ENCODE peak calls at places on chromosomes 6 and 20, in eight cellular contexts. One of them, this sample, is unnamed.
A peak's percentile ranks its signal among the peaks of the same experiment; 100 is the strongest.

GRCh38 chr6:128463942-128464341 is 56.5 kb downstream of the PTPRK start:
- DNase-seq in A549: no peak
- DNase-seq in GM20000: no peak
- DNase-seq in activated CD4-positive, CD25-positive, alpha-beta regulatory T cell: no peak
- DNase-seq in NCI-H510A treated with DMSO at 0.1 percent for 48 hours: no peak
- DNase-seq in CMK: no peak
- DNase-seq in AG04450: no peak
- DNase-seq in GM18507: no peak
- DNase-seq in this sample: peak; percentile 70

GRCh38 chr6:108884211-108885059 is 36.2 kb downstream of the ARMC2 start:
- DNase-seq in NCI-H510A treated with DMSO at 0.1 percent for 48 hours: no peak
- DNase-seq in A549: no peak
- DNase-seq in AG04450: no peak
- DNase-seq in activated CD4-positive, CD25-positive, alpha-beta regulatory T cell: no peak
- DNase-seq in GM20000: no peak
- DNase-seq in CMK: no peak
- DNase-seq in GM18507: no peak
- DNase-seq in this sample: no peak

GRCh38 chr6:26172496-26172958 is 85.3 kb downstream of the HFE start:
- DNase-seq in A549: no peak
- DNase-seq in CMK: no peak
- DNase-seq in GM20000: no peak
- DNase-seq in NCI-H510A treated with DMSO at 0.1 percent for 48 hours: peak; percentile 50
- DNase-seq in GM18507: no peak
- DNase-seq in activated CD4-positive, CD25-positive, alpha-beta regulatory T cell: no peak
- DNase-seq in AG04450: no peak
- DNase-seq in this sample: peak; percentile 46

GRCh38 chr6:137798846-137799245 is 68.2 kb upstream of the TNFAIP3 start:
- DNase-seq in AG04450: no peak
- DNase-seq in A549: no peak
- DNase-seq in GM20000: no peak
- DNase-seq in NCI-H510A treated with DMSO at 0.1 percent for 48 hours: no peak
- DNase-seq in GM18507: no peak
- DNase-seq in activated CD4-positive, CD25-positive, alpha-beta regulatory T cell: no peak
- DNase-seq in CMK: no peak
- DNase-seq in this sample: peak; percentile 39

GRCh38 chr6:13229205-13230085 is 98.9 kb downstream of the TBC1D7 start:
- DNase-seq in A549: peak; percentile 32
- DNase-seq in activated CD4-positive, CD25-positive, alpha-beta regulatory T cell: no peak
- DNase-seq in GM20000: peak; percentile 70
- DNase-seq in NCI-H510A treated with DMSO at 0.1 percent for 48 hours: no peak
- DNase-seq in GM18507: peak; percentile 65
- DNase-seq in CMK: no peak
- DNase-seq in AG04450: no peak
- DNase-seq in this sample: no peak

GRCh38 chr6:83536034-83536646 is 23.8 kb downstream of the PRSS35 start:
- DNase-seq in CMK: peak; percentile 11
- DNase-seq in A549: peak; percentile 52
- DNase-seq in GM20000: peak; percentile 37
- DNase-seq in NCI-H510A treated with DMSO at 0.1 percent for 48 hours: no peak
- DNase-seq in GM18507: no peak
- DNase-seq in activated CD4-positive, CD25-positive, alpha-beta regulatory T cell: no peak
- DNase-seq in AG04450: no peak
- DNase-seq in this sample: peak; percentile 62

GRCh38 chr20:23889775-23890187 is 10.2 kb upstream of the CST5 start:
- DNase-seq in CMK: peak; percentile 33
- DNase-seq in activated CD4-positive, CD25-positive, alpha-beta regulatory T cell: peak; percentile 6
- DNase-seq in GM20000: peak; percentile 39
- DNase-seq in A549: peak; percentile 68
- DNase-seq in NCI-H510A treated with DMSO at 0.1 percent for 48 hours: peak; percentile 15
- DNase-seq in AG04450: peak; percentile 2
- DNase-seq in GM18507: no peak
- DNase-seq in this sample: peak; percentile 39

GRCh38 chr6:44232676-44233559 is 9.5 kb downstream of the SLC29A1 start:
- DNase-seq in activated CD4-positive, CD25-positive, alpha-beta regulatory T cell: no peak
- DNase-seq in GM20000: no peak
- DNase-seq in GM18507: no peak
- DNase-seq in NCI-H510A treated with DMSO at 0.1 percent for 48 hours: no peak
- DNase-seq in AG04450: no peak
- DNase-seq in A549: no peak
- DNase-seq in CMK: no peak
- DNase-seq in this sample: no peak

GRCh38 chr6:43744931-43745727 is 24.9 kb upstream of the VEGFA start:
- DNase-seq in NCI-H510A treated with DMSO at 0.1 percent for 48 hours: peak; percentile 15
- DNase-seq in activated CD4-positive, CD25-positive, alpha-beta regulatory T cell: no peak
- DNase-seq in GM18507: no peak
- DNase-seq in CMK: no peak
- DNase-seq in A549: no peak
- DNase-seq in AG04450: no peak
- DNase-seq in GM20000: no peak
- DNase-seq in this sample: no peak

GRCh38 chr6:73528897-73529296 is 8.1 kb upstream of the EEF1A1 start:
- DNase-seq in NCI-H510A treated with DMSO at 0.1 percent for 48 hours: no peak
- DNase-seq in A549: no peak
- DNase-seq in activated CD4-positive, CD25-positive, alpha-beta regulatory T cell: no peak
- DNase-seq in AG04450: no peak
- DNase-seq in GM20000: no peak
- DNase-seq in GM18507: no peak
- DNase-seq in CMK: no peak
- DNase-seq in this sample: no peak

GRCh38 chr6:20875369-20875963 is 341.2 kb downstream of the CDKAL1 start:
- DNase-seq in activated CD4-positive, CD25-positive, alpha-beta regulatory T cell: no peak
- DNase-seq in A549: peak; percentile 40
- DNase-seq in AG04450: peak; percentile 18
- DNase-seq in GM18507: no peak
- DNase-seq in NCI-H510A treated with DMSO at 0.1 percent for 48 hours: peak; percentile 76
- DNase-seq in GM20000: no peak
- DNase-seq in CMK: no peak
- DNase-seq in this sample: peak; percentile 68

GRCh38 chr6:87200469-87201174 is 45.3 kb downstream of the ZNF292 start:
- DNase-seq in activated CD4-positive, CD25-positive, alpha-beta regulatory T cell: no peak
- DNase-seq in GM18507: no peak
- DNase-seq in GM20000: no peak
- DNase-seq in A549: no peak
- DNase-seq in NCI-H510A treated with DMSO at 0.1 percent for 48 hours: no peak
- DNase-seq in CMK: no peak
- DNase-seq in AG04450: no peak
- DNase-seq in this sample: peak; percentile 86

GRCh38 chr6:44381739-44382138 is 5.8 kb upstream of the CDC5L start:
- DNase-seq in NCI-H510A treated with DMSO at 0.1 percent for 48 hours: no peak
- DNase-seq in GM18507: no peak
- DNase-seq in CMK: no peak
- DNase-seq in A549: no peak
- DNase-seq in AG04450: no peak
- DNase-seq in activated CD4-positive, CD25-positive, alpha-beta regulatory T cell: no peak
- DNase-seq in GM20000: no peak
- DNase-seq in this sample: peak; percentile 40

GRCh38 chr6:27178860-27179259 is 68.6 kb upstream of the PRSS16 start:
- DNase-seq in CMK: no peak
- DNase-seq in A549: no peak
- DNase-seq in GM20000: no peak
- DNase-seq in GM18507: no peak
- DNase-seq in AG04450: no peak
- DNase-seq in NCI-H510A treated with DMSO at 0.1 percent for 48 hours: no peak
- DNase-seq in activated CD4-positive, CD25-positive, alpha-beta regulatory T cell: no peak
- DNase-seq in this sample: no peak

GRCh38 chr6:113997106-113997505 is 26.2 kb upstream of the HDAC2 start:
- DNase-seq in NCI-H510A treated with DMSO at 0.1 percent for 48 hours: no peak
- DNase-seq in GM18507: no peak
- DNase-seq in A549: peak; percentile 11
- DNase-seq in GM20000: no peak
- DNase-seq in AG04450: peak; percentile 50
- DNase-seq in activated CD4-positive, CD25-positive, alpha-beta regulatory T cell: no peak
- DNase-seq in CMK: no peak
- DNase-seq in this sample: peak; percentile 82

GRCh38 chr6:134701301-134701700 is 248.6 kb downstream of the ALDH8A1 start:
- DNase-seq in GM18507: no peak
- DNase-seq in A549: no peak
- DNase-seq in GM20000: no peak
- DNase-seq in NCI-H510A treated with DMSO at 0.1 percent for 48 hours: peak; percentile 40
- DNase-seq in AG04450: no peak
- DNase-seq in activated CD4-positive, CD25-positive, alpha-beta regulatory T cell: no peak
- DNase-seq in CMK: no peak
- DNase-seq in this sample: no peak

GRCh38 chr20:20060234-20060998 is 8.1 kb downstream of the CFAP61 start:
- DNase-seq in AG04450: no peak
- DNase-seq in A549: no peak
- DNase-seq in activated CD4-positive, CD25-positive, alpha-beta regulatory T cell: no peak
- DNase-seq in CMK: no peak
- DNase-seq in GM18507: no peak
- DNase-seq in GM20000: no peak
- DNase-seq in NCI-H510A treated with DMSO at 0.1 percent for 48 hours: no peak
- DNase-seq in this sample: no peak

GRCh38 chr20:41275181-41275793 is 42.2 kb downstream of the ZHX3 start:
- DNase-seq in GM18507: no peak
- DNase-seq in activated CD4-positive, CD25-positive, alpha-beta regulatory T cell: no peak
- DNase-seq in GM20000: no peak
- DNase-seq in A549: no peak
- DNase-seq in AG04450: peak; percentile 13
- DNase-seq in NCI-H510A treated with DMSO at 0.1 percent for 48 hours: no peak
- DNase-seq in CMK: no peak
- DNase-seq in this sample: peak; percentile 77

GRCh38 chr20:17822039-17822438 is 122.3 kb downstream of the BANF2 start:
- DNase-seq in A549: peak; percentile 51
- DNase-seq in GM18507: no peak
- DNase-seq in CMK: no peak
- DNase-seq in GM20000: no peak
- DNase-seq in activated CD4-positive, CD25-positive, alpha-beta regulatory T cell: no peak
- DNase-seq in NCI-H510A treated with DMSO at 0.1 percent for 48 hours: peak; percentile 57
- DNase-seq in AG04450: peak; percentile 70
- DNase-seq in this sample: peak; percentile 94

GRCh38 chr6:151001387-151002063 is 136.0 kb downstream of the MTHFD1L start:
- DNase-seq in AG04450: no peak
- DNase-seq in NCI-H510A treated with DMSO at 0.1 percent for 48 hours: no peak
- DNase-seq in CMK: no peak
- DNase-seq in GM18507: no peak
- DNase-seq in GM20000: peak; percentile 44
- DNase-seq in A549: no peak
- DNase-seq in activated CD4-positive, CD25-positive, alpha-beta regulatory T cell: no peak
- DNase-seq in this sample: no peak

GRCh38 chr20:1267809-1268374 is 1.8 kb downstream of the SNPH start:
- DNase-seq in GM20000: peak; percentile 2
- DNase-seq in activated CD4-positive, CD25-positive, alpha-beta regulatory T cell: no peak
- DNase-seq in A549: no peak
- DNase-seq in NCI-H510A treated with DMSO at 0.1 percent for 48 hours: no peak
- DNase-seq in AG04450: no peak
- DNase-seq in CMK: no peak
- DNase-seq in GM18507: no peak
- DNase-seq in this sample: no peak

GRCh38 chr6:157218371-157219198 is 104.7 kb downstream of the TMEM242 start:
- DNase-seq in CMK: no peak
- DNase-seq in GM20000: no peak
- DNase-seq in GM18507: no peak
- DNase-seq in A549: no peak
- DNase-seq in NCI-H510A treated with DMSO at 0.1 percent for 48 hours: no peak
- DNase-seq in AG04450: no peak
- DNase-seq in activated CD4-positive, CD25-positive, alpha-beta regulatory T cell: no peak
- DNase-seq in this sample: no peak

GRCh38 chr6:24902782-24903181 is 33.0 kb downstream of the RIPOR2 start:
- DNase-seq in NCI-H510A treated with DMSO at 0.1 percent for 48 hours: no peak
- DNase-seq in GM18507: no peak
- DNase-seq in A549: no peak
- DNase-seq in CMK: no peak
- DNase-seq in GM20000: no peak
- DNase-seq in AG04450: peak; percentile 59
- DNase-seq in activated CD4-positive, CD25-positive, alpha-beta regulatory T cell: no peak
- DNase-seq in this sample: peak; percentile 76

GRCh38 chr6:20034408-20034769 is 177.9 kb downstream of the MBOAT1 start:
- DNase-seq in GM20000: no peak
- DNase-seq in NCI-H510A treated with DMSO at 0.1 percent for 48 hours: no peak
- DNase-seq in CMK: peak; percentile 38
- DNase-seq in A549: no peak
- DNase-seq in AG04450: no peak
- DNase-seq in activated CD4-positive, CD25-positive, alpha-beta regulatory T cell: no peak
- DNase-seq in GM18507: no peak
- DNase-seq in this sample: no peak

GRCh38 chr20:62993856-62994494 is 12.8 kb downstream of the BHLHE23 start:
- DNase-seq in GM18507: no peak
- DNase-seq in A549: no peak
- DNase-seq in NCI-H510A treated with DMSO at 0.1 percent for 48 hours: no peak
- DNase-seq in CMK: no peak
- DNase-seq in activated CD4-positive, CD25-positive, alpha-beta regulatory T cell: no peak
- DNase-seq in AG04450: no peak
- DNase-seq in GM20000: no peak
- DNase-seq in this sample: no peak

GRCh38 chr6:73610444-73611275 is 43.1 kb downstream of the SLC17A5 start:
- DNase-seq in CMK: no peak
- DNase-seq in GM20000: peak; percentile 47
- DNase-seq in GM18507: no peak
- DNase-seq in activated CD4-positive, CD25-positive, alpha-beta regulatory T cell: no peak
- DNase-seq in NCI-H510A treated with DMSO at 0.1 percent for 48 hours: peak; percentile 9
- DNase-seq in A549: peak; percentile 38
- DNase-seq in AG04450: no peak
- DNase-seq in this sample: peak; percentile 46

GRCh38 chr20:37745553-37745952 is 51.7 kb downstream of the CTNNBL1 start:
- DNase-seq in GM18507: no peak
- DNase-seq in A549: no peak
- DNase-seq in AG04450: no peak
- DNase-seq in activated CD4-positive, CD25-positive, alpha-beta regulatory T cell: no peak
- DNase-seq in GM20000: peak; percentile 27
- DNase-seq in NCI-H510A treated with DMSO at 0.1 percent for 48 hours: no peak
- DNase-seq in CMK: no peak
- DNase-seq in this sample: no peak

GRCh38 chr20:64082126-64082638 is 2.0 kb downstream of the LKAAEAR1 start:
- DNase-seq in CMK: peak; percentile 72
- DNase-seq in AG04450: no peak
- DNase-seq in activated CD4-positive, CD25-positive, alpha-beta regulatory T cell: no peak
- DNase-seq in GM20000: no peak
- DNase-seq in NCI-H510A treated with DMSO at 0.1 percent for 48 hours: no peak
- DNase-seq in A549: no peak
- DNase-seq in GM18507: no peak
- DNase-seq in this sample: no peak

GRCh38 chr20:60407011-60407771 is 449.0 kb downstream of the CDH26 start:
- DNase-seq in activated CD4-positive, CD25-positive, alpha-beta regulatory T cell: no peak
- DNase-seq in NCI-H510A treated with DMSO at 0.1 percent for 48 hours: no peak
- DNase-seq in GM18507: no peak
- DNase-seq in CMK: no peak
- DNase-seq in GM20000: no peak
- DNase-seq in A549: no peak
- DNase-seq in AG04450: no peak
- DNase-seq in this sample: no peak

GRCh38 chr6:150018846-150019580 is 6.3 kb downstream of the RAET1L start:
- DNase-seq in A549: no peak
- DNase-seq in CMK: no peak
- DNase-seq in GM20000: no peak
- DNase-seq in activated CD4-positive, CD25-positive, alpha-beta regulatory T cell: no peak
- DNase-seq in AG04450: no peak
- DNase-seq in GM18507: no peak
- DNase-seq in NCI-H510A treated with DMSO at 0.1 percent for 48 hours: no peak
- DNase-seq in this sample: no peak

GRCh38 chr6:13544454-13545186 is 29.8 kb upstream of the SIRT5 start:
- DNase-seq in GM18507: no peak
- DNase-seq in NCI-H510A treated with DMSO at 0.1 percent for 48 hours: no peak
- DNase-seq in CMK: no peak
- DNase-seq in GM20000: no peak
- DNase-seq in AG04450: no peak
- DNase-seq in activated CD4-positive, CD25-positive, alpha-beta regulatory T cell: no peak
- DNase-seq in A549: no peak
- DNase-seq in this sample: no peak

GRCh38 chr20:52192296-52193007 is 873 bp upstream of the ZFP64 start:
- DNase-seq in A549: peak; percentile 79
- DNase-seq in NCI-H510A treated with DMSO at 0.1 percent for 48 hours: peak; percentile 57
- DNase-seq in AG04450: no peak
- DNase-seq in GM20000: peak; percentile 71
- DNase-seq in GM18507: peak; percentile 20
- DNase-seq in CMK: peak; percentile 37
- DNase-seq in activated CD4-positive, CD25-positive, alpha-beta regulatory T cell: no peak
- DNase-seq in this sample: no peak

GRCh38 chr20:50247196-50248094 is 56.8 kb downstream of the CEBPB start:
- DNase-seq in NCI-H510A treated with DMSO at 0.1 percent for 48 hours: no peak
- DNase-seq in CMK: no peak
- DNase-seq in activated CD4-positive, CD25-positive, alpha-beta regulatory T cell: no peak
- DNase-seq in A549: no peak
- DNase-seq in GM20000: no peak
- DNase-seq in GM18507: no peak
- DNase-seq in AG04450: no peak
- DNase-seq in this sample: no peak

GRCh38 chr6:132392792-132393191 is 8.5 kb downstream of the MOXD1 start:
- DNase-seq in GM18507: no peak
- DNase-seq in A549: peak; percentile 33
- DNase-seq in activated CD4-positive, CD25-positive, alpha-beta regulatory T cell: no peak
- DNase-seq in AG04450: no peak
- DNase-seq in GM20000: no peak
- DNase-seq in NCI-H510A treated with DMSO at 0.1 percent for 48 hours: no peak
- DNase-seq in CMK: no peak
- DNase-seq in this sample: peak; percentile 27

This sample was measured in iris pigment epithelial cell.